ENCODE peak calls at places on chromosomes 13 and 19, in nine cellular contexts. One of them, this sample, is unnamed.
A peak's percentile ranks its signal among the peaks of the same experiment; 100 is the strongest.

GRCh38 chr19:52667972-52668371 is 29.8 kb upstream of the ZNF83 start:
- DNase-seq in AG09309: no peak
- DNase-seq in stimulated activated CD8-positive, alpha-beta memory T cell treated with anti-CD3 and anti-CD28 coated beads, Interleukin-2, amount 100 ng/mL, for 48 hours: no peak
- DNase-seq in stimulated activated CD4-positive, alpha-beta T cell treated with anti-CD3 and anti-CD28 coated beads, Interleukin-1b, Interleukin-23, amount 100 ng/mL, for 24 hours: no peak
- DNase-seq in amygdala: no peak
- DNase-seq in GM23248: no peak
- DNase-seq in left colon: no peak
- DNase-seq in stomach: no peak
- DNase-seq in colonic mucosa: no peak
- DNase-seq in this sample: no peak

GRCh38 chr19:8174706-8175105 is 25.3 kb upstream of the FBN3 start:
- DNase-seq in colonic mucosa: no peak
- DNase-seq in GM23248: no peak
- DNase-seq in AG09309: no peak
- DNase-seq in stimulated activated CD8-positive, alpha-beta memory T cell treated with anti-CD3 and anti-CD28 coated beads, Interleukin-2, amount 100 ng/mL, for 48 hours: no peak
- DNase-seq in amygdala: no peak
- DNase-seq in stimulated activated CD4-positive, alpha-beta T cell treated with anti-CD3 and anti-CD28 coated beads, Interleukin-1b, Interleukin-23, amount 100 ng/mL, for 24 hours: no peak
- DNase-seq in left colon: no peak
- DNase-seq in stomach: no peak
- DNase-seq in this sample: peak; percentile 72

GRCh38 chr19:39008137-39008536 is 24.2 kb downstream of the FBXO27 start:
- DNase-seq in GM23248: no peak
- DNase-seq in stimulated activated CD8-positive, alpha-beta memory T cell treated with anti-CD3 and anti-CD28 coated beads, Interleukin-2, amount 100 ng/mL, for 48 hours: no peak
- DNase-seq in left colon: no peak
- DNase-seq in colonic mucosa: no peak
- DNase-seq in stomach: no peak
- DNase-seq in stimulated activated CD4-positive, alpha-beta T cell treated with anti-CD3 and anti-CD28 coated beads, Interleukin-1b, Interleukin-23, amount 100 ng/mL, for 24 hours: no peak
- DNase-seq in AG09309: no peak
- DNase-seq in amygdala: no peak
- DNase-seq in this sample: no peak

GRCh38 chr13:26821766-26822165 is 61.2 kb upstream of the GPR12 start:
- DNase-seq in stomach: no peak
- DNase-seq in GM23248: no peak
- DNase-seq in amygdala: no peak
- DNase-seq in colonic mucosa: no peak
- DNase-seq in AG09309: no peak
- DNase-seq in left colon: no peak
- DNase-seq in stimulated activated CD8-positive, alpha-beta memory T cell treated with anti-CD3 and anti-CD28 coated beads, Interleukin-2, amount 100 ng/mL, for 48 hours: no peak
- DNase-seq in stimulated activated CD4-positive, alpha-beta T cell treated with anti-CD3 and anti-CD28 coated beads, Interleukin-1b, Interleukin-23, amount 100 ng/mL, for 24 hours: no peak
- DNase-seq in this sample: no peak

GRCh38 chr13:32125221-32125621 is 93.6 kb downstream of the FRY start:
- DNase-seq in stomach: no peak
- DNase-seq in stimulated activated CD4-positive, alpha-beta T cell treated with anti-CD3 and anti-CD28 coated beads, Interleukin-1b, Interleukin-23, amount 100 ng/mL, for 24 hours: no peak
- DNase-seq in AG09309: peak; percentile 98
- DNase-seq in stimulated activated CD8-positive, alpha-beta memory T cell treated with anti-CD3 and anti-CD28 coated beads, Interleukin-2, amount 100 ng/mL, for 48 hours: no peak
- DNase-seq in left colon: no peak
- DNase-seq in amygdala: no peak
- DNase-seq in GM23248: peak; percentile 74
- DNase-seq in colonic mucosa: no peak
- DNase-seq in this sample: no peak

GRCh38 chr19:5738423-5738822 is 18.0 kb downstream of the CATSPERD start:
- DNase-seq in colonic mucosa: no peak
- DNase-seq in stimulated activated CD8-positive, alpha-beta memory T cell treated with anti-CD3 and anti-CD28 coated beads, Interleukin-2, amount 100 ng/mL, for 48 hours: no peak
- DNase-seq in left colon: no peak
- DNase-seq in GM23248: peak; percentile 58
- DNase-seq in stomach: no peak
- DNase-seq in stimulated activated CD4-positive, alpha-beta T cell treated with anti-CD3 and anti-CD28 coated beads, Interleukin-1b, Interleukin-23, amount 100 ng/mL, for 24 hours: no peak
- DNase-seq in amygdala: no peak
- DNase-seq in AG09309: no peak
- DNase-seq in this sample: peak; percentile 74

GRCh38 chr13:30656178-30656577 is 38.5 kb downstream of the USPL1 start:
- DNase-seq in amygdala: no peak
- DNase-seq in AG09309: no peak
- DNase-seq in left colon: no peak
- DNase-seq in GM23248: no peak
- DNase-seq in stomach: no peak
- DNase-seq in stimulated activated CD4-positive, alpha-beta T cell treated with anti-CD3 and anti-CD28 coated beads, Interleukin-1b, Interleukin-23, amount 100 ng/mL, for 24 hours: no peak
- DNase-seq in colonic mucosa: no peak
- DNase-seq in stimulated activated CD8-positive, alpha-beta memory T cell treated with anti-CD3 and anti-CD28 coated beads, Interleukin-2, amount 100 ng/mL, for 48 hours: no peak
- DNase-seq in this sample: no peak

GRCh38 chr13:22874839-22875238 is 305.9 kb upstream of the SGCG start:
- DNase-seq in stimulated activated CD4-positive, alpha-beta T cell treated with anti-CD3 and anti-CD28 coated beads, Interleukin-1b, Interleukin-23, amount 100 ng/mL, for 24 hours: no peak
- DNase-seq in stomach: no peak
- DNase-seq in left colon: no peak
- DNase-seq in stimulated activated CD8-positive, alpha-beta memory T cell treated with anti-CD3 and anti-CD28 coated beads, Interleukin-2, amount 100 ng/mL, for 48 hours: no peak
- DNase-seq in AG09309: no peak
- DNase-seq in GM23248: no peak
- DNase-seq in amygdala: no peak
- DNase-seq in colonic mucosa: no peak
- DNase-seq in this sample: peak; percentile 49

GRCh38 chr19:48836089-48837017 is at the start of gene HSD17B14:
- DNase-seq in colonic mucosa: no peak
- DNase-seq in stimulated activated CD4-positive, alpha-beta T cell treated with anti-CD3 and anti-CD28 coated beads, Interleukin-1b, Interleukin-23, amount 100 ng/mL, for 24 hours: no peak
- DNase-seq in stimulated activated CD8-positive, alpha-beta memory T cell treated with anti-CD3 and anti-CD28 coated beads, Interleukin-2, amount 100 ng/mL, for 48 hours: no peak
- DNase-seq in AG09309: no peak
- DNase-seq in stomach: no peak
- DNase-seq in left colon: peak; percentile 46
- DNase-seq in GM23248: peak; percentile 49
- DNase-seq in amygdala: peak; percentile 43
- DNase-seq in this sample: no peak

GRCh38 chr19:28051047-28051446 is 1161.9 kb downstream of the UQCRFS1 start:
- DNase-seq in stimulated activated CD8-positive, alpha-beta memory T cell treated with anti-CD3 and anti-CD28 coated beads, Interleukin-2, amount 100 ng/mL, for 48 hours: no peak
- DNase-seq in GM23248: no peak
- DNase-seq in AG09309: no peak
- DNase-seq in stomach: no peak
- DNase-seq in left colon: no peak
- DNase-seq in stimulated activated CD4-positive, alpha-beta T cell treated with anti-CD3 and anti-CD28 coated beads, Interleukin-1b, Interleukin-23, amount 100 ng/mL, for 24 hours: no peak
- DNase-seq in amygdala: no peak
- DNase-seq in colonic mucosa: no peak
- DNase-seq in this sample: no peak

GRCh38 chr19:17605761-17606745 is 50.6 kb downstream of the COLGALT1 start:
- DNase-seq in colonic mucosa: peak; percentile 70
- DNase-seq in amygdala: peak; percentile 31
- DNase-seq in stimulated activated CD4-positive, alpha-beta T cell treated with anti-CD3 and anti-CD28 coated beads, Interleukin-1b, Interleukin-23, amount 100 ng/mL, for 24 hours: peak; percentile 61
- DNase-seq in AG09309: no peak
- DNase-seq in GM23248: peak; percentile 81
- DNase-seq in left colon: peak; percentile 67
- DNase-seq in stomach: peak; percentile 59
- DNase-seq in stimulated activated CD8-positive, alpha-beta memory T cell treated with anti-CD3 and anti-CD28 coated beads, Interleukin-2, amount 100 ng/mL, for 48 hours: peak; percentile 83
- DNase-seq in this sample: peak; percentile 71

GRCh38 chr13:49353908-49354307 is 90.0 kb downstream of the CAB39L start:
- DNase-seq in amygdala: no peak
- DNase-seq in GM23248: peak; percentile 39
- DNase-seq in stimulated activated CD8-positive, alpha-beta memory T cell treated with anti-CD3 and anti-CD28 coated beads, Interleukin-2, amount 100 ng/mL, for 48 hours: no peak
- DNase-seq in stomach: no peak
- DNase-seq in AG09309: no peak
- DNase-seq in left colon: no peak
- DNase-seq in stimulated activated CD4-positive, alpha-beta T cell treated with anti-CD3 and anti-CD28 coated beads, Interleukin-1b, Interleukin-23, amount 100 ng/mL, for 24 hours: no peak
- DNase-seq in colonic mucosa: no peak
- DNase-seq in this sample: no peak

GRCh38 chr19:17513801-17514200 is 2.4 kb downstream of the PGLS start:
- DNase-seq in stimulated activated CD8-positive, alpha-beta memory T cell treated with anti-CD3 and anti-CD28 coated beads, Interleukin-2, amount 100 ng/mL, for 48 hours: no peak
- DNase-seq in left colon: no peak
- DNase-seq in GM23248: peak; percentile 30
- DNase-seq in stomach: no peak
- DNase-seq in stimulated activated CD4-positive, alpha-beta T cell treated with anti-CD3 and anti-CD28 coated beads, Interleukin-1b, Interleukin-23, amount 100 ng/mL, for 24 hours: no peak
- DNase-seq in amygdala: no peak
- DNase-seq in AG09309: no peak
- DNase-seq in colonic mucosa: no peak
- DNase-seq in this sample: no peak

GRCh38 chr13:30713133-30713532 is 22.2 kb upstream of the ALOX5AP start:
- DNase-seq in GM23248: peak; percentile 54
- DNase-seq in amygdala: no peak
- DNase-seq in AG09309: no peak
- DNase-seq in stomach: no peak
- DNase-seq in stimulated activated CD8-positive, alpha-beta memory T cell treated with anti-CD3 and anti-CD28 coated beads, Interleukin-2, amount 100 ng/mL, for 48 hours: no peak
- DNase-seq in stimulated activated CD4-positive, alpha-beta T cell treated with anti-CD3 and anti-CD28 coated beads, Interleukin-1b, Interleukin-23, amount 100 ng/mL, for 24 hours: no peak
- DNase-seq in colonic mucosa: no peak
- DNase-seq in left colon: peak; percentile 35
- DNase-seq in this sample: peak; percentile 27

GRCh38 chr13:24985102-24985501 is 110.8 kb upstream of the PABPC3 start:
- DNase-seq in left colon: no peak
- DNase-seq in amygdala: no peak
- DNase-seq in AG09309: no peak
- DNase-seq in stimulated activated CD4-positive, alpha-beta T cell treated with anti-CD3 and anti-CD28 coated beads, Interleukin-1b, Interleukin-23, amount 100 ng/mL, for 24 hours: no peak
- DNase-seq in GM23248: no peak
- DNase-seq in colonic mucosa: no peak
- DNase-seq in stomach: no peak
- DNase-seq in stimulated activated CD8-positive, alpha-beta memory T cell treated with anti-CD3 and anti-CD28 coated beads, Interleukin-2, amount 100 ng/mL, for 48 hours: no peak
- DNase-seq in this sample: no peak

GRCh38 chr19:55383789-55384575 is at the start of gene TMEM238:
- DNase-seq in amygdala: no peak
- DNase-seq in colonic mucosa: peak; percentile 83
- DNase-seq in AG09309: no peak
- DNase-seq in left colon: peak; percentile 78
- DNase-seq in stomach: peak; percentile 82
- DNase-seq in GM23248: peak; percentile 86
- DNase-seq in stimulated activated CD8-positive, alpha-beta memory T cell treated with anti-CD3 and anti-CD28 coated beads, Interleukin-2, amount 100 ng/mL, for 48 hours: peak; percentile 35
- DNase-seq in stimulated activated CD4-positive, alpha-beta T cell treated with anti-CD3 and anti-CD28 coated beads, Interleukin-1b, Interleukin-23, amount 100 ng/mL, for 24 hours: no peak
- DNase-seq in this sample: peak; percentile 82

GRCh38 chr19:47560999-47561398 is 11.9 kb downstream of the ZNF541 start:
- DNase-seq in colonic mucosa: no peak
- DNase-seq in stomach: no peak
- DNase-seq in GM23248: no peak
- DNase-seq in AG09309: no peak
- DNase-seq in stimulated activated CD4-positive, alpha-beta T cell treated with anti-CD3 and anti-CD28 coated beads, Interleukin-1b, Interleukin-23, amount 100 ng/mL, for 24 hours: no peak
- DNase-seq in left colon: no peak
- DNase-seq in stimulated activated CD8-positive, alpha-beta memory T cell treated with anti-CD3 and anti-CD28 coated beads, Interleukin-2, amount 100 ng/mL, for 48 hours: no peak
- DNase-seq in amygdala: no peak
- DNase-seq in this sample: no peak

GRCh38 chr19:28905996-28906395 is 307.0 kb downstream of the UQCRFS1 start:
- DNase-seq in stimulated activated CD8-positive, alpha-beta memory T cell treated with anti-CD3 and anti-CD28 coated beads, Interleukin-2, amount 100 ng/mL, for 48 hours: no peak
- DNase-seq in AG09309: no peak
- DNase-seq in left colon: no peak
- DNase-seq in GM23248: peak; percentile 82
- DNase-seq in stomach: no peak
- DNase-seq in amygdala: no peak
- DNase-seq in stimulated activated CD4-positive, alpha-beta T cell treated with anti-CD3 and anti-CD28 coated beads, Interleukin-1b, Interleukin-23, amount 100 ng/mL, for 24 hours: no peak
- DNase-seq in colonic mucosa: no peak
- DNase-seq in this sample: no peak

GRCh38 chr13:49622174-49622946 is 5.9 kb upstream of the ARL11 start:
- DNase-seq in colonic mucosa: no peak
- DNase-seq in AG09309: no peak
- DNase-seq in stomach: no peak
- DNase-seq in amygdala: no peak
- DNase-seq in GM23248: no peak
- DNase-seq in stimulated activated CD4-positive, alpha-beta T cell treated with anti-CD3 and anti-CD28 coated beads, Interleukin-1b, Interleukin-23, amount 100 ng/mL, for 24 hours: no peak
- DNase-seq in stimulated activated CD8-positive, alpha-beta memory T cell treated with anti-CD3 and anti-CD28 coated beads, Interleukin-2, amount 100 ng/mL, for 48 hours: no peak
- DNase-seq in left colon: no peak
- DNase-seq in this sample: no peak

GRCh38 chr19:49802836-49803528 is 10.1 kb downstream of the FUZ start:
- DNase-seq in stomach: no peak
- DNase-seq in stimulated activated CD8-positive, alpha-beta memory T cell treated with anti-CD3 and anti-CD28 coated beads, Interleukin-2, amount 100 ng/mL, for 48 hours: no peak
- DNase-seq in stimulated activated CD4-positive, alpha-beta T cell treated with anti-CD3 and anti-CD28 coated beads, Interleukin-1b, Interleukin-23, amount 100 ng/mL, for 24 hours: no peak
- DNase-seq in GM23248: no peak
- DNase-seq in left colon: peak; percentile 50
- DNase-seq in AG09309: no peak
- DNase-seq in amygdala: no peak
- DNase-seq in colonic mucosa: no peak
- DNase-seq in this sample: no peak

GRCh38 chr13:93217701-93218100 is 8.9 kb upstream of the GPC6 start:
- DNase-seq in colonic mucosa: no peak
- DNase-seq in GM23248: peak; percentile 7
- DNase-seq in stimulated activated CD4-positive, alpha-beta T cell treated with anti-CD3 and anti-CD28 coated beads, Interleukin-1b, Interleukin-23, amount 100 ng/mL, for 24 hours: no peak
- DNase-seq in left colon: no peak
- DNase-seq in stomach: no peak
- DNase-seq in stimulated activated CD8-positive, alpha-beta memory T cell treated with anti-CD3 and anti-CD28 coated beads, Interleukin-2, amount 100 ng/mL, for 48 hours: no peak
- DNase-seq in AG09309: no peak
- DNase-seq in amygdala: no peak
- DNase-seq in this sample: peak; percentile 84

GRCh38 chr13:49435992-49436391 is 7.9 kb downstream of the CAB39L start:
- DNase-seq in stimulated activated CD4-positive, alpha-beta T cell treated with anti-CD3 and anti-CD28 coated beads, Interleukin-1b, Interleukin-23, amount 100 ng/mL, for 24 hours: no peak
- DNase-seq in stimulated activated CD8-positive, alpha-beta memory T cell treated with anti-CD3 and anti-CD28 coated beads, Interleukin-2, amount 100 ng/mL, for 48 hours: no peak
- DNase-seq in colonic mucosa: no peak
- DNase-seq in amygdala: no peak
- DNase-seq in stomach: no peak
- DNase-seq in left colon: no peak
- DNase-seq in AG09309: no peak
- DNase-seq in GM23248: peak; percentile 62
- DNase-seq in this sample: no peak

GRCh38 chr19:39926170-39926755 is 8.2 kb downstream of the FCGBP start:
- DNase-seq in stomach: peak; percentile 8
- DNase-seq in stimulated activated CD4-positive, alpha-beta T cell treated with anti-CD3 and anti-CD28 coated beads, Interleukin-1b, Interleukin-23, amount 100 ng/mL, for 24 hours: no peak
- DNase-seq in GM23248: no peak
- DNase-seq in stimulated activated CD8-positive, alpha-beta memory T cell treated with anti-CD3 and anti-CD28 coated beads, Interleukin-2, amount 100 ng/mL, for 48 hours: no peak
- DNase-seq in AG09309: no peak
- DNase-seq in left colon: no peak
- DNase-seq in amygdala: no peak
- DNase-seq in colonic mucosa: peak; percentile 9
- DNase-seq in this sample: no peak

GRCh38 chr13:79525458-79525857 is 44.5 kb downstream of the NDFIP2 start:
- DNase-seq in GM23248: no peak
- DNase-seq in stimulated activated CD8-positive, alpha-beta memory T cell treated with anti-CD3 and anti-CD28 coated beads, Interleukin-2, amount 100 ng/mL, for 48 hours: no peak
- DNase-seq in left colon: no peak
- DNase-seq in colonic mucosa: no peak
- DNase-seq in stomach: no peak
- DNase-seq in stimulated activated CD4-positive, alpha-beta T cell treated with anti-CD3 and anti-CD28 coated beads, Interleukin-1b, Interleukin-23, amount 100 ng/mL, for 24 hours: no peak
- DNase-seq in amygdala: peak; percentile 5
- DNase-seq in AG09309: no peak
- DNase-seq in this sample: peak; percentile 68

GRCh38 chr13:114309806-114310410 is 4.4 kb upstream of the CHAMP1 start:
- DNase-seq in stimulated activated CD8-positive, alpha-beta memory T cell treated with anti-CD3 and anti-CD28 coated beads, Interleukin-2, amount 100 ng/mL, for 48 hours: no peak
- DNase-seq in left colon: no peak
- DNase-seq in amygdala: no peak
- DNase-seq in colonic mucosa: no peak
- DNase-seq in AG09309: no peak
- DNase-seq in stomach: no peak
- DNase-seq in GM23248: no peak
- DNase-seq in stimulated activated CD4-positive, alpha-beta T cell treated with anti-CD3 and anti-CD28 coated beads, Interleukin-1b, Interleukin-23, amount 100 ng/mL, for 24 hours: no peak
- DNase-seq in this sample: no peak

GRCh38 chr13:51919531-51919930 is 57.8 kb downstream of the CCDC70 start:
- DNase-seq in amygdala: no peak
- DNase-seq in stimulated activated CD8-positive, alpha-beta memory T cell treated with anti-CD3 and anti-CD28 coated beads, Interleukin-2, amount 100 ng/mL, for 48 hours: no peak
- DNase-seq in stomach: no peak
- DNase-seq in stimulated activated CD4-positive, alpha-beta T cell treated with anti-CD3 and anti-CD28 coated beads, Interleukin-1b, Interleukin-23, amount 100 ng/mL, for 24 hours: no peak
- DNase-seq in left colon: no peak
- DNase-seq in colonic mucosa: no peak
- DNase-seq in AG09309: no peak
- DNase-seq in GM23248: no peak
- DNase-seq in this sample: no peak

GRCh38 chr19:19134687-19135158 is 3.6 kb downstream of the TMEM161A start:
- DNase-seq in amygdala: no peak
- DNase-seq in GM23248: no peak
- DNase-seq in stimulated activated CD4-positive, alpha-beta T cell treated with anti-CD3 and anti-CD28 coated beads, Interleukin-1b, Interleukin-23, amount 100 ng/mL, for 24 hours: peak; percentile 29
- DNase-seq in left colon: peak; percentile 42
- DNase-seq in stimulated activated CD8-positive, alpha-beta memory T cell treated with anti-CD3 and anti-CD28 coated beads, Interleukin-2, amount 100 ng/mL, for 48 hours: no peak
- DNase-seq in stomach: peak; percentile 55
- DNase-seq in colonic mucosa: peak; percentile 34
- DNase-seq in AG09309: no peak
- DNase-seq in this sample: no peak

GRCh38 chr13:48514776-48515175 is 18.1 kb downstream of the RCBTB2 start:
- DNase-seq in GM23248: no peak
- DNase-seq in stimulated activated CD8-positive, alpha-beta memory T cell treated with anti-CD3 and anti-CD28 coated beads, Interleukin-2, amount 100 ng/mL, for 48 hours: no peak
- DNase-seq in amygdala: no peak
- DNase-seq in stomach: no peak
- DNase-seq in left colon: no peak
- DNase-seq in stimulated activated CD4-positive, alpha-beta T cell treated with anti-CD3 and anti-CD28 coated beads, Interleukin-1b, Interleukin-23, amount 100 ng/mL, for 24 hours: no peak
- DNase-seq in colonic mucosa: no peak
- DNase-seq in AG09309: no peak
- DNase-seq in this sample: no peak

GRCh38 chr19:2989236-2989946 is 12.0 kb downstream of the TLE6 start:
- DNase-seq in left colon: no peak
- DNase-seq in amygdala: no peak
- DNase-seq in GM23248: no peak
- DNase-seq in stimulated activated CD4-positive, alpha-beta T cell treated with anti-CD3 and anti-CD28 coated beads, Interleukin-1b, Interleukin-23, amount 100 ng/mL, for 24 hours: no peak
- DNase-seq in stimulated activated CD8-positive, alpha-beta memory T cell treated with anti-CD3 and anti-CD28 coated beads, Interleukin-2, amount 100 ng/mL, for 48 hours: no peak
- DNase-seq in AG09309: no peak
- DNase-seq in stomach: no peak
- DNase-seq in colonic mucosa: no peak
- DNase-seq in this sample: no peak

GRCh38 chr19:35267818-35268545 is 780 bp upstream of the USF2 start:
- DNase-seq in amygdala: no peak
- DNase-seq in colonic mucosa: peak; percentile 68
- DNase-seq in stomach: peak; percentile 78
- DNase-seq in GM23248: peak; percentile 88
- DNase-seq in left colon: peak; percentile 64
- DNase-seq in stimulated activated CD8-positive, alpha-beta memory T cell treated with anti-CD3 and anti-CD28 coated beads, Interleukin-2, amount 100 ng/mL, for 48 hours: peak; percentile 59
- DNase-seq in stimulated activated CD4-positive, alpha-beta T cell treated with anti-CD3 and anti-CD28 coated beads, Interleukin-1b, Interleukin-23, amount 100 ng/mL, for 24 hours: peak; percentile 57
- DNase-seq in AG09309: no peak
- DNase-seq in this sample: peak; percentile 74

GRCh38 chr13:46313441-46314257 is 73.4 kb downstream of the RUBCNL start:
- DNase-seq in GM23248: no peak
- DNase-seq in colonic mucosa: no peak
- DNase-seq in stimulated activated CD4-positive, alpha-beta T cell treated with anti-CD3 and anti-CD28 coated beads, Interleukin-1b, Interleukin-23, amount 100 ng/mL, for 24 hours: no peak
- DNase-seq in stimulated activated CD8-positive, alpha-beta memory T cell treated with anti-CD3 and anti-CD28 coated beads, Interleukin-2, amount 100 ng/mL, for 48 hours: no peak
- DNase-seq in stomach: no peak
- DNase-seq in left colon: no peak
- DNase-seq in amygdala: no peak
- DNase-seq in AG09309: no peak
- DNase-seq in this sample: no peak

This sample was measured in epithelial cell of esophagus.